ENCODE peak calls at places on chromosome 5, in seven cellular contexts. I is neural progenitor cell, R is AG04449, Z is heart left ventricle, E is stomach, T is GM23248, U is K562. V is an unnamed sample.

GRCh38 chr5:82859439-82860140 is 217.6 kb downstream of the TMEM167A start:
- DNase-seq in I (peak; percentile 18), R (no peak), Z (no peak), E (no peak), T (no peak), U (no peak), V (no peak)

GRCh38 chr5:108749130-108749861 is 1.6 kb downstream of the FER start:
- DNase-seq in I (no peak), R (no peak), Z (no peak), E (no peak), T (peak; percentile 84), U (peak; percentile 73), V (no peak)

GRCh38 chr5:79876510-79876909 is 114.6 kb downstream of the MTX3 start:
- DNase-seq in I (no peak), R (peak; percentile 3), Z (no peak), E (no peak), T (peak; percentile 15), U (no peak), V (no peak)

GRCh38 chr5:109239501-109239900 is 170.3 kb downstream of the PJA2 start:
- DNase-seq in I (peak; percentile 32), R (no peak), Z (no peak), E (no peak), T (no peak), U (no peak), V (no peak)

GRCh38 chr5:110817437-110817836 is 78.6 kb downstream of the SLC25A46 start:
- DNase-seq in I (no peak), R (no peak), Z (no peak), E (no peak), T (peak; percentile 8), U (peak; percentile 13), V (no peak)

GRCh38 chr5:150069619-150070276 is 16.6 kb downstream of the CSF1R start:
- DNase-seq in I (no peak), R (no peak), Z (no peak), E (no peak), T (no peak), U (no peak), V (no peak)

GRCh38 chr5:167906209-167906853 is 385.1 kb upstream of the WWC1 start:
- DNase-seq in I (peak; percentile 15), R (no peak), Z (no peak), E (no peak), T (no peak), U (no peak), V (no peak)

GRCh38 chr5:172905346-172905756 is 53.9 kb upstream of the RPL26L1 start:
- DNase-seq in I (no peak), R (no peak), Z (no peak), E (no peak), T (no peak), U (no peak), V (no peak)

GRCh38 chr5:178777557-178777956 is 47.1 kb upstream of the ZNF354A start:
- DNase-seq in I (no peak), R (no peak), Z (no peak), E (no peak), T (no peak), U (no peak), V (no peak)

GRCh38 chr5:135233477-135233876 is 165.6 kb downstream of the MACROH2A1 start:
- DNase-seq in I (no peak), R (no peak), Z (no peak), E (no peak), T (no peak), U (no peak), V (no peak)

GRCh38 chr5:73415171-73415570 is 33.4 kb downstream of the FOXD1 start:
- DNase-seq in I (no peak), R (no peak), Z (no peak), E (no peak), T (no peak), U (no peak), V (no peak)
- H3K4me3 ChIP-seq in I (no peak overlapping the region), R (no peak overlapping the region), Z (no peak overlapping the region), E (no peak overlapping the region), T (no peak overlapping the region), U (no peak overlapping the region), V (no peak overlapping the region)

GRCh38 chr5:156328176-156328575 is 1.2 kb downstream of the SGCD start:
- DNase-seq in I (no peak), R (no peak), Z (no peak), E (no peak), T (peak; percentile 48), U (no peak), V (no peak)

GRCh38 chr5:156330141-156330870 is 3.3 kb downstream of the SGCD start:
- DNase-seq in I (no peak), R (no peak), Z (no peak), E (no peak), T (peak; percentile 63), U (no peak), V (no peak)

GRCh38 chr5:156329197-156329611 is 2.2 kb downstream of the SGCD start:
- DNase-seq in I (no peak), R (no peak), Z (peak; percentile 36), E (no peak), T (peak; percentile 51), U (no peak), V (no peak)

GRCh38 chr5:156327306-156327705 is 342 bp downstream of the SGCD start:
- DNase-seq in I (no peak), R (no peak), Z (no peak), E (no peak), T (peak; percentile 48), U (no peak), V (no peak)

DNA sequence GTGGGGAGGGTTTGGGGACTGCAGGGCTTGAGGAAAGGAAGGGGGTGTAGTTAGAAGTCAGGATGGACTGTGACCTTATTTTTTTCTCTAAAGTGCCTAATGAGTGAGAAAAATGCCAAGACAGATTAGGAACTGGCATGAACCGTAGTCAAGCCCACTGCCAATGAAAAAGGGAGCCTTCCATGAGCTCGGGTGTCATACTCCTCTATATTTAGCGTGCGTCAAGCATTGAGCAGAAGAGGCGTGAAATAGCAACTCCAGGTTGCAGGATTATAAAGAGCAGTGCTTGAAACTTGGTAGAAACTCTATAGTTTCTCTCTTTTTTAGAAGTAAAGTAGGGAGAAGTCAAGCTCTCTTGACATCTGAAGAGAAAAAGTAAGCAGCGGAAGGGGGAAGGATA is 1.8 kb downstream of the SGCD start:
- DNase-seq in I (no peak), R (no peak), Z (peak; percentile 8), E (no peak), T (peak; percentile 50), U (no peak), V (no peak)
- H3K4me3 ChIP-seq in I (no peak overlapping the region), R (peak overlapping the region; percentile 72), Z (peak overlapping the region; percentile 50), E (no peak overlapping the region), T (peak overlapping the region; percentile 89), U (no peak overlapping the region), V (no peak overlapping the region)

GRCh38 chr5:37723147-37723961 is 116.5 kb downstream of the GDNF start:
- DNase-seq in I (peak; percentile 59), R (no peak), Z (no peak), E (no peak), T (peak; percentile 59), U (peak; percentile 55), V (no peak)

GRCh38 chr5:37724395-37725125 is 115.3 kb downstream of the GDNF start:
- DNase-seq in I (no peak), R (no peak), Z (no peak), E (no peak), T (peak; percentile 89), U (no peak), V (no peak)

GRCh38 chr5:37722236-37723146 is 117.3 kb downstream of the GDNF start:
- DNase-seq in I (no peak), R (peak; percentile 88), Z (no peak), E (no peak), T (peak; percentile 97), U (no peak), V (peak; percentile 79)

GRCh38 chr5:37720550-37720952 is 119.3 kb downstream of the GDNF start:
- DNase-seq in I (no peak), R (no peak), Z (no peak), E (no peak), T (no peak), U (no peak), V (no peak)

DNA sequence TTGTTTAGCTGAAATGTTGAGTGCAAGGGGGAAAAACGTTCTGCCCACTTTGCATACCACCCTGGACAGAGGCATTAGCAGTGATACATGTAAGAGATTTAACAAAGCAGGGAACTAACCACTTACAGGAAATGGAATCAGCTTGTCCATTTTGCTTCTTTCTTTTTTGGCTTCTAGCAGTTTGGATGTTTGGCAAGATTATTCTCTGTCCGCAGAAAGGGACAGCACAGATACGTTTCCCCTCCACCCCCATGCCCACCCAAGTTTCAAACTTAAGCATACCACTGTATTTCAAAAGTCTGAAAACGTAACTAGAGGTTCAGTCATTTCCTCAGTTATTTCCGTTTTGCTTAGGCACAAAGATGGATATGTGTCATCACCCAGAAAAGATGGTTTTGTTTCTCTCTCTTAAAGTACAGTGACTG is 118.4 kb downstream of the GDNF start:
- DNase-seq in I (no peak), R (no peak), Z (no peak), E (no peak), T (peak; percentile 24), U (no peak), V (peak; percentile 88)
- H3K4me3 ChIP-seq in I (no peak overlapping the region), R (no peak overlapping the region), Z (no peak overlapping the region), E (no peak overlapping the region), T (no peak overlapping the region), U (no peak overlapping the region), V (peak overlapping the region; percentile 21)

DNA sequence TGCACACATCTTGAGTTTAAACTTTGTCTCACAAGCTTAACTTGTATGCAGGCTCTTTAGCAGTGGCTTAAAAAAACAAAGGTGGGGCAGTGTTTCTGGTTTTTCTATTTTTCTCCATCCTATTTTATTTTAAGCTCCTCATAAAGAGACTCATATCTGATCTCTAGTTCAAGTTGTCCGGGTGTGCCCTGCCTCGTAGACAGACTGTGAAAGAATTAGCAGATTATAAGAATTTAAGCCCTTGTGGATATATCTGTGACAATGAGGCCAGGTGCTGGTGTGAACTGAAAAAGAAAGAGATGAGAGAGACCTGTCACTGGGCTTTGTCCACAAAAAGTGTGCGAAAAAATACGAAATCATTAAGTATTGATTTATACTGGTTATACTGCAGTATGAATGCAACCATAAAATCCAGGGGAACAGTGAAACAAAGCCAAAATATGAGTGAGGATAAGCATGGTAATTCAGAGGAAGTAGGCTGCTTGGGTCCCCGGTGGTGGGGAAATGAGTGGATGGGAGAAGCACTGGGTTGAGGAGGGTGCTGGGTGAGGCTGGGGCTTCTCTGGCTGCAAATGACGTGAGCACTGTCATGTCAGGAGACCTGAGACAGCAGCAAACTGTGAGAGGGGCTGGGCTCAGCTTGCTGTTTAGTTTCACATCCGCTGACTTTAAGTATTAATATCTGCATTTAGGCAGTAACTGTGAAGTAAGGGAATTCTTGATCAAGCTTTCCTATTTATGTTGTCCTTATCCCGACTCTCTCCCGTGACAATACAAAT is 179.7 kb upstream of the ANKRD55 start:
- DNase-seq in I (no peak), R (no peak), Z (peak; percentile 65), E (peak; percentile 41), T (no peak), U (no peak), V (no peak)
- H3K4me3 ChIP-seq in I (no peak overlapping the region), R (no peak overlapping the region), Z (no peak overlapping the region), E (no peak overlapping the region), T (no peak overlapping the region), U (no peak overlapping the region), V (no peak overlapping the region)

GRCh38 chr5:67268233-67269011 is 71.8 kb upstream of the CD180 start:
- DNase-seq in I (peak; percentile 71), R (peak; percentile 57), Z (peak; percentile 70), E (peak; percentile 69), T (peak; percentile 82), U (no peak), V (peak; percentile 76)
- H3K4me3 ChIP-seq in I (no peak overlapping the region), R (peak overlapping the region; percentile 31), Z (peak overlapping the region; percentile 5), E (peak overlapping the region; percentile 25), T (peak overlapping the region; percentile 60), U (no peak overlapping the region), V (no peak overlapping the region)